ENCODE peak calls at places on chromosome 1, in four cellular contexts. Z is epithelial cell of esophagus, O is GM12864, D is neural crest cell. Y is an unnamed sample.

GRCh38 chr1:23478896-23479790 is 4.8 kb downstream of the ASAP3 start:
- DNase-seq in D (no peak), O (no peak), Z (no peak), Y (no peak)

GRCh38 chr1:213977486-213977842 is 10.3 kb upstream of the PROX1 start:
- DNase-seq in Z (no peak), O (no peak), D (no peak), Y (no peak)

GRCh38 chr1:7104053-7104738 is 318.9 kb downstream of the CAMTA1 start:
- DNase-seq in Z (no peak), D (no peak), O (no peak), Y (no peak)

GRCh38 chr1:61585714-61586113 is 139.2 kb downstream of the TM2D1 start:
- DNase-seq in Z (peak), D (no peak), O (no peak), Y (no peak)

GRCh38 chr1:2459757-2460156 is 16.3 kb upstream of the PLCH2 start:
- DNase-seq in D (no peak), O (no peak), Z (no peak), Y (no peak)

GRCh38 chr1:79323240-79324025 is 316.9 kb upstream of the ADGRL4 start:
- DNase-seq in O (no peak), Z (peak), D (no peak), Y (no peak)

GRCh38 chr1:95640746-95641145 is 406.7 kb downstream of the RWDD3 start:
- DNase-seq in Z (peak), O (no peak), D (no peak), Y (no peak)

GRCh38 chr1:117098287-117098890 is 23.2 kb downstream of the TRIM45 start:
- DNase-seq in Z (no peak), O (no peak), D (no peak), Y (no peak)

GRCh38 chr1:84724128-84724860 is 34.0 kb upstream of the SSX2IP start:
- DNase-seq in D (no peak), O (no peak), Z (no peak), Y (peak)

GRCh38 chr1:228014235-228014930 is 7.6 kb downstream of the WNT3A start:
- DNase-seq in O (no peak), D (no peak), Z (peak), Y (no peak)

GRCh38 chr1:38489844-38490270 is 369.7 kb downstream of the RRAGC start:
- DNase-seq in D (peak), O (no peak), Z (peak), Y (peak)

GRCh38 chr1:10074059-10074854 is 41.5 kb downstream of the UBE4B start:
- DNase-seq in Z (peak), D (no peak), O (peak), Y (peak)

GRCh38 chr1:41721039-41721438 is 197.7 kb downstream of the HIVEP3 start:
- DNase-seq in D (no peak), Z (no peak), O (no peak), Y (no peak)

GRCh38 chr1:61083014-61083798 is 845 bp downstream of the NFIA start:
- DNase-seq in Z (peak), O (no peak), D (no peak), Y (peak)

GRCh38 chr1:244628719-244629299 is 24.1 kb upstream of the DESI2 start:
- DNase-seq in D (no peak), O (no peak), Z (no peak), Y (no peak)

GRCh38 chr1:1419812-1420653 is 1.0 kb downstream of the ANKRD65 start:
- DNase-seq in Z (no peak), O (no peak), D (no peak), Y (no peak)

GRCh38 chr1:7388141-7388487 is 383.0 kb upstream of the VAMP3 start:
- DNase-seq in D (no peak), O (no peak), Z (no peak), Y (no peak)

GRCh38 chr1:22465018-22465565 is 13.4 kb downstream of the ZBTB40 start:
- DNase-seq in D (no peak), Z (no peak), O (no peak), Y (no peak)

GRCh38 chr1:42950146-42950480 is 8.6 kb downstream of the SLC2A1 start:
- DNase-seq in D (no peak), Z (no peak), O (no peak), Y (no peak)

GRCh38 chr1:11790101-11790879 is 15.5 kb downstream of the MTHFR start:
- DNase-seq in O (no peak), D (no peak), Z (no peak), Y (no peak)

GRCh38 chr1:160542303-160542945 is 19.4 kb upstream of the SLAMF6 start:
- DNase-seq in D (no peak), O (no peak), Z (peak), Y (no peak)

GRCh38 chr1:25927541-25928265 is 21.5 kb upstream of the STMN1 start:
- DNase-seq in Z (no peak), O (no peak), D (peak), Y (no peak)

GRCh38 chr1:2569060-2569459 is 12.9 kb downstream of the TNFRSF14 start:
- DNase-seq in O (no peak), Z (no peak), D (no peak), Y (no peak)

GRCh38 chr1:180791806-180792205 is 120.9 kb upstream of the KIAA1614 start:
- DNase-seq in Z (peak), O (no peak), D (no peak), Y (no peak)

GRCh38 chr1:36008546-36009197 is 75.2 kb upstream of the TEKT2 start:
- DNase-seq in Z (peak), O (no peak), D (no peak), Y (no peak)

GRCh38 chr1:1068374-1069060 is 5.6 kb downstream of the RNF223 start:
- DNase-seq in D (no peak), O (no peak), Z (peak), Y (no peak)

GRCh38 chr1:240571782-240572181 is 40.2 kb downstream of the GREM2 start:
- DNase-seq in D (no peak), Z (no peak), O (no peak), Y (no peak)

GRCh38 chr1:109488696-109489095 is 5.0 kb downstream of the ATXN7L2 start:
- DNase-seq in O (no peak), D (no peak), Z (no peak), Y (no peak)

GRCh38 chr1:195604287-195604686 is 1004.0 kb downstream of the KCNT2 start:
- DNase-seq in Z (peak), O (no peak), D (no peak), Y (no peak)

GRCh38 chr1:222045816-222046215 is 303.9 kb upstream of the DUSP10 start:
- DNase-seq in O (no peak), Z (no peak), D (no peak), Y (no peak)

GRCh38 chr1:89706700-89707012 is 73.7 kb downstream of the LRRC8C start:
- DNase-seq in O (no peak), Z (no peak), D (no peak), Y (no peak)

GRCh38 chr1:16076871-16077250 is 3.4 kb upstream of the FAM131C start:
- DNase-seq in D (no peak), O (no peak), Z (peak), Y (no peak)

GRCh38 chr1:24580756-24581155 is 24.9 kb downstream of the NCMAP start:
- DNase-seq in O (no peak), D (no peak), Z (no peak), Y (no peak)

GRCh38 chr1:200039849-200040479 is 12.5 kb downstream of the NR5A2 start:
- DNase-seq in O (no peak), D (no peak), Z (no peak), Y (no peak)

GRCh38 chr1:110424699-110425098 is 17.2 kb upstream of the LAMTOR5 start:
- DNase-seq in D (no peak), O (no peak), Z (peak), Y (no peak)

GRCh38 chr1:106926748-106927582 is 129.5 kb upstream of the PRMT6 start:
- DNase-seq in O (no peak), Z (peak), D (no peak), Y (no peak)

GRCh38 chr1:31145581-31146117 is 80.1 kb upstream of the PUM1 start:
- DNase-seq in O (no peak), Z (no peak), D (no peak), Y (no peak)

GRCh38 chr1:108877858-108878257 is 1.1 kb downstream of the GPSM2 start:
- DNase-seq in O (no peak), Z (no peak), D (no peak), Y (no peak)

GRCh38 chr1:209491031-209491430 is 92.5 kb upstream of the CAMK1G start:
- DNase-seq in D (no peak), O (no peak), Z (no peak), Y (no peak)

GRCh38 chr1:209491496-209491895 is 92.0 kb upstream of the CAMK1G start:
- DNase-seq in D (no peak), O (no peak), Z (no peak), Y (no peak)

GRCh38 chr1:209486861-209487260 is 96.7 kb upstream of the CAMK1G start:
- DNase-seq in O (no peak), D (no peak), Z (peak), Y (no peak)

GRCh38 chr1:209491897-209492296 is 91.6 kb upstream of the CAMK1G start:
- DNase-seq in O (no peak), D (no peak), Z (no peak), Y (no peak)

GRCh38 chr1:209490013-209490412 is 93.5 kb upstream of the CAMK1G start:
- DNase-seq in Z (peak), O (no peak), D (no peak), Y (no peak)
- TF ChIP-seq CTCF in Z (peak), O (no peak), D (peak), Y (no peak)

DNA sequence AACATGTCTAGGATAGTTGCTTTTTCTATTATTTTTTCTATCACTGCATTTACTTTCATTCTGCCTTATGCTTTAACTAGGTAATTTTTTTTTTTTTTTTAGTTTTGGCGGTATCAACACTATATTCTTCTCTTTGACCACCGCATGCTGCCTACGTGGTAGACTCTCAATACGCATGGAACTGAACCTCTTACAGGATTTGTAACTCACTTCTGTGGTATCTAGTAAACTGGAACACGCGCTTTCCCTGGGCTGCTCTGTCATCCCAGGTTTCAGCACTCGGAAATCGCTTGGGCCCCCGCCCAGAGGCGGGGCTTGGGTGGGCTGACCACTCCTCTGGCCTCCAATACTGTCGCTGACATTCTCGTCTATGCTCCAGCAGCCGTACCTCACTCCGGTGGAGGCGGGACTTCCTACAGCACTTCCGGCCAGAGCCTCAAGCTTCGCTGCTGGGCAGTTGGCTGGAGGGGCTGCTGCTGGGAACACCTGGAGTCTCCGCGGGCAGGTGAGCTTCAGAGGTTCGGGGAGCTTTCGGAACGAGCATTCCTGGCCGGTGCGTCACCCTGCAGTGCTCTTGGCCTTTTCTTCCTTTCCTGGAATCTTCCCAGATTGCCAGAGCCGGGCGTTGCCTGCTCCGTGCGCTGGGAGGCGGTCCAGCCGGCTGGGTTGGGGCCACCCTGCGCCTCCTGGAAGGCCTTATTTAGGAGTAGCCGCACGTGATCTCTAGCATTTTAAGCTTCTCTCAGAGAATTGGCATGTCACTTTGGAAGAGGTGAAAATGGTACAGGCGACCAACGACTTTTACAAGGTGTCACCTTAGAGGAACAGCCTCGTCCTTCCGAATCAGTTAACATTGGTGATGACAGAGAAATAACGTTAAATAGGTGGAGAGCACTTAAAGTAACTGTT is at the start of gene TBCE:
- DNase-seq in Z (peak), D (peak), O (peak), Y (peak)
- TF ChIP-seq CTCF in Z (peak), D (peak), O (no peak), Y (no peak)

DNA sequence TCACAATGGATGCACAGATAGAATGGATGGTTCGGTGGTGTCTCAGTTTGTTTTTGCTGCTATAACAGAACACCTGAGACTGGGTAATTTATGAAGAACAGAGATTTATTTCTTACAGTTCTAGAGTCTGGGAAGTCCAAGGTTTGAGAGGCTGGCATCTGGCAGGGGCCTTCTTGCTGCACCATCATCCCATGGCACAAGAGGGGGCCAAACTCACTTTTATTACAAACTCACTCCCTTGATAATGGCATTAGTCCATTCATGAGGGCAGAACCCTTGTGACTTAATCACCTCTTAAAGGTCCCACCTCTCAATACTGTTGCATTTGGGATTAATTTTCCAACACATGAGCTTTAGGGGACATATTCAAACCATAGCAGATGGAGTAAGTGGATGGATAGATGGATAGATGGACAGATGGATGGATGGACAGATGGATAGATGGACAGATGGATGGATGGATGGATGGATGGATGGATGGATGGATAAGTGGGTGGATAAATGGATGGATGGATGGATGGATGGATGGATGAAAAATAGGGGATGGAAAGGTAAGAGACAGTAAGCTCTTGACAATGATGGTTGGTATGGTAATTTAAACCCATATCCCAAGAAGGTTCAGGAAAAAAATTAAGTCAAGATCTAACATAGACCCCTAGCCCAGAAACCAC is 16.5 kb downstream of the CAMK2N1 start:
- DNase-seq in D (no peak), O (no peak), Z (no peak), Y (no peak)
- TF ChIP-seq CTCF in D (peak), O (no peak), Z (no peak), Y (no peak)

GRCh38 chr1:94398356-94398755 is 19.8 kb upstream of the ABCD3 start:
- DNase-seq in D (no peak), O (no peak), Z (no peak), Y (no peak)

GRCh38 chr1:94395231-94395630 is 23.0 kb upstream of the ABCD3 start:
- DNase-seq in O (no peak), Z (no peak), D (no peak), Y (no peak)

GRCh38 chr1:94394247-94394646 is 23.9 kb upstream of the ABCD3 start:
- DNase-seq in Z (no peak), O (no peak), D (no peak), Y (no peak)

GRCh38 chr1:94395748-94396309 is 22.4 kb upstream of the ABCD3 start:
- DNase-seq in O (no peak), D (no peak), Z (no peak), Y (no peak)

GRCh38 chr1:94396356-94396755 is 21.8 kb upstream of the ABCD3 start:
- DNase-seq in D (no peak), Z (no peak), O (no peak), Y (no peak)
- TF ChIP-seq CTCF in D (peak), Z (no peak), O (no peak), Y (no peak)

GRCh38 chr1:33875857-33876256 is 12.0 kb downstream of the HMGB4 start:
- DNase-seq in O (no peak), D (no peak), Z (no peak), Y (no peak)
- TF ChIP-seq CTCF in O (peak), D (no peak), Z (no peak), Y (no peak)

GRCh38 chr1:57061369-57061768 is 95.6 kb upstream of the C8B start:
- DNase-seq in D (no peak), O (no peak), Z (peak), Y (no peak)
- TF ChIP-seq CTCF in D (no peak), O (no peak), Z (no peak), Y (no peak)

GRCh38 chr1:114216431-114217173 is 62.9 kb upstream of the SYT6 start:
- DNase-seq in D (no peak), O (no peak), Z (no peak), Y (no peak)

GRCh38 chr1:114214016-114214415 is 60.3 kb upstream of the SYT6 start:
- DNase-seq in O (no peak), Z (no peak), D (no peak), Y (no peak)

GRCh38 chr1:114218397-114219237 is 64.9 kb upstream of the SYT6 start:
- DNase-seq in D (no peak), Z (no peak), O (no peak), Y (no peak)

GRCh38 chr1:114219247-114219872 is 65.7 kb upstream of the SYT6 start:
- DNase-seq in Z (peak), O (no peak), D (no peak), Y (no peak)

GRCh38 chr1:114215426-114215825 is 61.8 kb upstream of the SYT6 start:
- DNase-seq in D (no peak), O (no peak), Z (no peak), Y (no peak)
- TF ChIP-seq CTCF in D (no peak), O (no peak), Z (no peak), Y (no peak)

GRCh38 chr1:53684741-53685140 is 54.2 kb downstream of the GLIS1 start:
- DNase-seq in D (no peak), O (no peak), Z (no peak), Y (no peak)

GRCh38 chr1:53682369-53682685 is 56.6 kb downstream of the GLIS1 start:
- DNase-seq in D (no peak), O (no peak), Z (no peak), Y (no peak)

GRCh38 chr1:53685272-53686051 is 53.5 kb downstream of the GLIS1 start:
- DNase-seq in O (no peak), D (no peak), Z (peak), Y (no peak)

GRCh38 chr1:53682881-53683280 is 56.1 kb downstream of the GLIS1 start:
- DNase-seq in Z (no peak), O (no peak), D (no peak), Y (no peak)

DNA sequence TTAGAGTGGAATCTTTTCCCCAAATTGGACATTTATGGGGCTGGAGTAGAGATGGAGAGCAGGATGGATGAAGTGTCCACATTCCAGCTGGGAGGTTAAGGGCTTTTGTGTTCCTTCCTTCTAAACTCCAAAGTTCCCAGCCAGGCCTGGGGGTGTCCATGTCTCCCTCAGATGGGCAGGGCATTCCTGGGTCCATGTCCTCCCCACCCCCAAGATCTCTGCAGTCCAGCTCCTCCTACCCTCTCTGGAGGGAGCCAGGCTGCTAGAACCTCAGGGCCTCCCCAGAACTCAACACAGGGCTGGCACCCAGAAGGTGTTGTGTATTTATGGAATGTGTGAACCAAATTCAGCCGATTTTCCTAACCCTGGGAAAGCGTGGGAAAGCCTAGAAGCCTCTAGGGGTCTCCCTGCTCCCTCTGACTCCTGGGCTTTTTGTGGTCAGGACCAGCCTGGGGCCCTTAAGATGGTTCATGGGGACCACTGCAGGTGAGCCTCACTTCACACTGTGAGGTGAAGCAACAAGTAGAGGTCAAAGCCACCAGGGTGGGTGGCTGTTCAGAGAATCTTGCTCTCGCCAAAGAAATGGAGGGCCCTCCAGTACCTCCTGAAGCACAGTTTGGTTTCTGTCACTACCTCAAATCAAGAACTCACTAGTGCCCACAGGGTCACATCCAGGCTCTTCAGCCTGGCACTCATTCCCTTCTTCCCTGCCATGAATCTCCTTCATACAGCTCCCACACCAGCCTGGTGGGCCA is 54.8 kb downstream of the GLIS1 start:
- DNase-seq in D (no peak), O (no peak), Z (no peak), Y (no peak)
- TF ChIP-seq CTCF in D (no peak), O (no peak), Z (no peak), Y (no peak)

GRCh38 chr1:170881268-170882265 is 53.8 kb upstream of the MROH9 start:
- DNase-seq in D (no peak), Z (peak), O (peak), Y (no peak)
- TF ChIP-seq CTCF in D (peak), Z (peak), O (peak), Y (no peak)

DNA sequence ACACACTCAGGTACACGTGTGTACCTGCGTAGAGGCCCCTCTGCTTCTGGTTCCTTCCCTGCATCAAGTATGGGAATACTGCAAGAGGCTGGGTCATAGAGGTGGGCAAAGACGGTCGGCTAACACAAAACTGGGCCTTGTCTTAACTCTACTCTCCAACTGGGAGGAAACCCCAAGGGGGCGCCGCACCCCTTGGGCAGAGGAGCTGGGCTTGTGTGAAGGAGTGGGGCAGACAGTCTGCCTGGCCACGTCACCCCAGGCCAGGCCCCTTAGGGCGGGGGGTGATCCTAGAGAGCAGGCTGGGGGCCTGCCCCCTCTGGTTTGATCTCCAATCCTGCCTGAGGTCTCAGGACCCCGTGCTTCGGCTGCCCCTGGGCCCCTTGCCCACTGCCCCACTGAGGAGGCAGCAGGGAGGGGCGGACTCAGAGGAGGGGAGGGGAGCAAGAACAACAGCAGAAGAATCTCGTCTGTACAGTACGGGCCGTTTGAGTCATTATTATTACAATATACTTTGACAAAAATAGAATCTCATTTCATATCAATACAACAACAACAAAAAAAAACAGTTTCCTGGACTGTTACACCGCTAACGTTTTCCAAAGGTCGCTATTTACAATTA is 34.7 kb downstream of the MEF2D start:
- DNase-seq in Z (no peak), O (no peak), D (no peak), Y (no peak)
- TF ChIP-seq CTCF in Z (peak), O (peak), D (no peak), Y (no peak)